ENCODE peak calls at places on chromosomes 5 and 9, in nine cellular contexts. One of them, this sample, is unnamed.

GRCh38 chr5:55230086-55230629 is 3.0 kb upstream of the MCIDAS start:
- DNase-seq in astrocyte of the cerebellum: no peak
- DNase-seq in bronchial epithelial cell: no peak
- DNase-seq in uterus: no peak
- DNase-seq in lower lobe of right lung: no peak
- DNase-seq in heart right ventricle: no peak
- DNase-seq in pancreas: no peak
- DNase-seq in stomach: no peak
- DNase-seq in fibroblast of the aortic adventitia: no peak
- DNase-seq in this sample: no peak

GRCh38 chr5:55033568-55033967 is 9.5 kb downstream of the GZMK start:
- DNase-seq in astrocyte of the cerebellum: no peak
- DNase-seq in bronchial epithelial cell: no peak
- DNase-seq in uterus: no peak
- DNase-seq in lower lobe of right lung: no peak
- DNase-seq in heart right ventricle: no peak
- DNase-seq in pancreas: no peak
- DNase-seq in stomach: no peak
- DNase-seq in fibroblast of the aortic adventitia: no peak
- DNase-seq in this sample: no peak

GRCh38 chr9:121735792-121736130 is 84.3 kb downstream of the DAB2IP start:
- DNase-seq in astrocyte of the cerebellum: no peak
- DNase-seq in bronchial epithelial cell: no peak
- DNase-seq in uterus: no peak
- DNase-seq in lower lobe of right lung: no peak
- DNase-seq in heart right ventricle: no peak
- DNase-seq in pancreas: no peak
- DNase-seq in stomach: no peak
- DNase-seq in fibroblast of the aortic adventitia: no peak
- DNase-seq in this sample: peak; percentile 32

GRCh38 chr9:69036319-69036718 is 767 bp downstream of the FXN start:
- DNase-seq in astrocyte of the cerebellum: no peak
- DNase-seq in bronchial epithelial cell: peak; percentile 17
- DNase-seq in uterus: no peak
- DNase-seq in lower lobe of right lung: no peak
- DNase-seq in heart right ventricle: no peak
- DNase-seq in pancreas: peak; percentile 36
- DNase-seq in stomach: no peak
- DNase-seq in fibroblast of the aortic adventitia: no peak
- DNase-seq in this sample: no peak

GRCh38 chr5:173045481-173045880 is 10.7 kb upstream of the CREBRF start:
- DNase-seq in astrocyte of the cerebellum: no peak
- DNase-seq in bronchial epithelial cell: no peak
- DNase-seq in uterus: no peak
- DNase-seq in lower lobe of right lung: no peak
- DNase-seq in heart right ventricle: no peak
- DNase-seq in pancreas: peak; percentile 22
- DNase-seq in stomach: peak; percentile 41
- DNase-seq in fibroblast of the aortic adventitia: no peak
- DNase-seq in this sample: peak; percentile 86

GRCh38 chr5:53172630-53173029 is 63.1 kb upstream of the MOCS2 start:
- DNase-seq in astrocyte of the cerebellum: no peak
- DNase-seq in bronchial epithelial cell: no peak
- DNase-seq in uterus: no peak
- DNase-seq in lower lobe of right lung: no peak
- DNase-seq in heart right ventricle: no peak
- DNase-seq in pancreas: no peak
- DNase-seq in stomach: no peak
- DNase-seq in fibroblast of the aortic adventitia: no peak
- DNase-seq in this sample: no peak

GRCh38 chr9:127829205-127829935 is 25.1 kb downstream of the ENG start:
- DNase-seq in astrocyte of the cerebellum: no peak
- DNase-seq in bronchial epithelial cell: no peak
- DNase-seq in uterus: no peak
- DNase-seq in lower lobe of right lung: no peak
- DNase-seq in heart right ventricle: no peak
- DNase-seq in pancreas: no peak
- DNase-seq in stomach: no peak
- DNase-seq in fibroblast of the aortic adventitia: no peak
- DNase-seq in this sample: no peak

GRCh38 chr5:55159763-55160492 is at the start of gene GPX8:
- DNase-seq in astrocyte of the cerebellum: peak; percentile 81
- DNase-seq in bronchial epithelial cell: peak; percentile 85
- DNase-seq in uterus: peak; percentile 34
- DNase-seq in lower lobe of right lung: no peak
- DNase-seq in heart right ventricle: peak; percentile 38
- DNase-seq in pancreas: peak; percentile 44
- DNase-seq in stomach: no peak
- DNase-seq in fibroblast of the aortic adventitia: peak; percentile 93
- DNase-seq in this sample: peak; percentile 53

GRCh38 chr5:13945271-13945670 is 783 bp upstream of the DNAH5 start:
- DNase-seq in astrocyte of the cerebellum: no peak
- DNase-seq in bronchial epithelial cell: no peak
- DNase-seq in uterus: no peak
- DNase-seq in lower lobe of right lung: no peak
- DNase-seq in heart right ventricle: no peak
- DNase-seq in pancreas: no peak
- DNase-seq in stomach: no peak
- DNase-seq in fibroblast of the aortic adventitia: no peak
- DNase-seq in this sample: no peak

GRCh38 chr5:128498844-128499455 is 39.1 kb downstream of the FBN2 start:
- DNase-seq in astrocyte of the cerebellum: peak; percentile 85
- DNase-seq in bronchial epithelial cell: peak; percentile 53
- DNase-seq in uterus: no peak
- DNase-seq in lower lobe of right lung: no peak
- DNase-seq in heart right ventricle: peak; percentile 17
- DNase-seq in pancreas: no peak
- DNase-seq in stomach: no peak
- DNase-seq in fibroblast of the aortic adventitia: peak; percentile 85
- DNase-seq in this sample: peak; percentile 35

GRCh38 chr9:110744753-110745522 is 76.3 kb downstream of the MUSK start:
- DNase-seq in astrocyte of the cerebellum: peak; percentile 96
- DNase-seq in bronchial epithelial cell: peak; percentile 96
- DNase-seq in uterus: peak; percentile 51
- DNase-seq in lower lobe of right lung: no peak
- DNase-seq in heart right ventricle: peak; percentile 10
- DNase-seq in pancreas: no peak
- DNase-seq in stomach: no peak
- DNase-seq in fibroblast of the aortic adventitia: peak; percentile 99
- DNase-seq in this sample: no peak
- H3K4me3 ChIP-seq in astrocyte of the cerebellum: no peak overlapping the region
- H3K4me3 ChIP-seq in bronchial epithelial cell: no peak overlapping the region
- H3K4me3 ChIP-seq in uterus: no peak overlapping the region
- H3K4me3 ChIP-seq in lower lobe of right lung: no peak overlapping the region
- H3K4me3 ChIP-seq in heart right ventricle: no peak overlapping the region
- H3K4me3 ChIP-seq in pancreas: no peak overlapping the region
- H3K4me3 ChIP-seq in stomach: no peak overlapping the region
- H3K4me3 ChIP-seq in fibroblast of the aortic adventitia: no peak overlapping the region
- H3K4me3 ChIP-seq in this sample: no peak overlapping the region

GRCh38 chr9:124505901-124506346 is 1.3 kb downstream of the NR5A1 start:
- DNase-seq in astrocyte of the cerebellum: no peak
- DNase-seq in bronchial epithelial cell: no peak
- DNase-seq in uterus: no peak
- DNase-seq in lower lobe of right lung: peak; percentile 21
- DNase-seq in heart right ventricle: no peak
- DNase-seq in pancreas: no peak
- DNase-seq in stomach: no peak
- DNase-seq in fibroblast of the aortic adventitia: no peak
- DNase-seq in this sample: no peak

GRCh38 chr9:124503713-124504529 is 3.3 kb downstream of the NR5A1 start:
- DNase-seq in astrocyte of the cerebellum: no peak
- DNase-seq in bronchial epithelial cell: no peak
- DNase-seq in uterus: no peak
- DNase-seq in lower lobe of right lung: peak; percentile 24
- DNase-seq in heart right ventricle: no peak
- DNase-seq in pancreas: no peak
- DNase-seq in stomach: no peak
- DNase-seq in fibroblast of the aortic adventitia: no peak
- DNase-seq in this sample: no peak

GRCh38 chr9:124506433-124506832 is 766 bp downstream of the NR5A1 start:
- DNase-seq in astrocyte of the cerebellum: no peak
- DNase-seq in bronchial epithelial cell: no peak
- DNase-seq in uterus: no peak
- DNase-seq in lower lobe of right lung: peak; percentile 31
- DNase-seq in heart right ventricle: no peak
- DNase-seq in pancreas: no peak
- DNase-seq in stomach: no peak
- DNase-seq in fibroblast of the aortic adventitia: no peak
- DNase-seq in this sample: no peak

GRCh38 chr9:124504530-124505005 is 2.6 kb downstream of the NR5A1 start:
- DNase-seq in astrocyte of the cerebellum: no peak
- DNase-seq in bronchial epithelial cell: no peak
- DNase-seq in uterus: no peak
- DNase-seq in lower lobe of right lung: peak; percentile 16
- DNase-seq in heart right ventricle: no peak
- DNase-seq in pancreas: no peak
- DNase-seq in stomach: no peak
- DNase-seq in fibroblast of the aortic adventitia: no peak
- DNase-seq in this sample: no peak

GRCh38 chr9:124505006-124505900 is 1.9 kb downstream of the NR5A1 start:
- DNase-seq in astrocyte of the cerebellum: no peak
- DNase-seq in bronchial epithelial cell: no peak
- DNase-seq in uterus: no peak
- DNase-seq in lower lobe of right lung: peak; percentile 38
- DNase-seq in heart right ventricle: no peak
- DNase-seq in pancreas: no peak
- DNase-seq in stomach: no peak
- DNase-seq in fibroblast of the aortic adventitia: no peak
- DNase-seq in this sample: no peak
- H3K4me3 ChIP-seq in astrocyte of the cerebellum: no peak overlapping the region
- H3K4me3 ChIP-seq in bronchial epithelial cell: no peak overlapping the region
- H3K4me3 ChIP-seq in uterus: peak overlapping the region; percentile 29
- H3K4me3 ChIP-seq in lower lobe of right lung: no peak overlapping the region
- H3K4me3 ChIP-seq in heart right ventricle: no peak overlapping the region
- H3K4me3 ChIP-seq in pancreas: no peak overlapping the region
- H3K4me3 ChIP-seq in stomach: peak overlapping the region; percentile 22
- H3K4me3 ChIP-seq in fibroblast of the aortic adventitia: no peak overlapping the region
- H3K4me3 ChIP-seq in this sample: peak overlapping the region; percentile 14

GRCh38 chr5:137808503-137809135 is 54.5 kb upstream of the HNRNPA0 start:
- DNase-seq in astrocyte of the cerebellum: no peak
- DNase-seq in bronchial epithelial cell: no peak
- DNase-seq in uterus: no peak
- DNase-seq in lower lobe of right lung: no peak
- DNase-seq in heart right ventricle: peak; percentile 23
- DNase-seq in pancreas: no peak
- DNase-seq in stomach: no peak
- DNase-seq in fibroblast of the aortic adventitia: no peak
- DNase-seq in this sample: no peak
- H3K4me3 ChIP-seq in astrocyte of the cerebellum: no peak overlapping the region
- H3K4me3 ChIP-seq in bronchial epithelial cell: no peak overlapping the region
- H3K4me3 ChIP-seq in uterus: no peak overlapping the region
- H3K4me3 ChIP-seq in lower lobe of right lung: no peak overlapping the region
- H3K4me3 ChIP-seq in heart right ventricle: no peak overlapping the region
- H3K4me3 ChIP-seq in pancreas: no peak overlapping the region
- H3K4me3 ChIP-seq in stomach: no peak overlapping the region
- H3K4me3 ChIP-seq in fibroblast of the aortic adventitia: no peak overlapping the region
- H3K4me3 ChIP-seq in this sample: no peak overlapping the region

DNA sequence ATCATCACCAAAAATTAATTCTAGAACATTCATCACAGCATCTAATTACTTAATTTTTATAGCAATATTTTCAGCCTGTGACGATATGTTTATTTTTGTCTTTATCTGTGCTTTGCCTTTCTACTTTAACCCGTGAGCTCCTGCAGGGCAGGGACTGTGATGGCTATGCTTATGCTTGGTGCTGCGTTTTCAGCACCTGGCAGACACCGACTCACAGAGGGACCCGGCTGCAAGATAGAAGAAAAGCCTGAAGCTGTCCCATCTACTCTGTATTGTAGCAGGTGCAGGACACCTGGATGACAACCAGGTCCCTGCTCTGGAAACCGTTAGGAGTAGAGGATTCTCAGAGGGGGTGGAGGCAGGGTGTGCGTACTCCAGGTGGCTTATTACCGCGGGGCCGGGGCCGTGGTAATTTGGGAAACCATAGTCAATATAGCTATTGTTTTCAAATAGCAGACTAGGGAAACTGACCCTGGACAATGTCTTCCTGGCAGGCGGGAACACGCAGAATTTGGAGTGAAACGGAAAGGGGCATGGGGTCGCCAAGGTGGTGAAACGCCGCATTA is 140.2 kb upstream of the PALM2AKAP2 start:
- DNase-seq in astrocyte of the cerebellum: no peak
- DNase-seq in bronchial epithelial cell: no peak
- DNase-seq in uterus: no peak
- DNase-seq in lower lobe of right lung: no peak
- DNase-seq in heart right ventricle: no peak
- DNase-seq in pancreas: no peak
- DNase-seq in stomach: no peak
- DNase-seq in fibroblast of the aortic adventitia: no peak
- DNase-seq in this sample: no peak
- H3K4me3 ChIP-seq in astrocyte of the cerebellum: peak overlapping the region; percentile 52
- H3K4me3 ChIP-seq in bronchial epithelial cell: peak overlapping the region; percentile 40
- H3K4me3 ChIP-seq in uterus: peak overlapping the region; percentile 20
- H3K4me3 ChIP-seq in lower lobe of right lung: peak overlapping the region; percentile 46
- H3K4me3 ChIP-seq in heart right ventricle: peak overlapping the region; percentile 56
- H3K4me3 ChIP-seq in pancreas: no peak overlapping the region
- H3K4me3 ChIP-seq in stomach: peak overlapping the region; percentile 36
- H3K4me3 ChIP-seq in fibroblast of the aortic adventitia: peak overlapping the region; percentile 50
- H3K4me3 ChIP-seq in this sample: no peak overlapping the region

This sample was measured in Caco-2.